ENCODE peak calls at places on chromosomes 6 and 20, in nine cellular contexts. Q is activated naive CD4-positive, alpha-beta T cell treated with anti-CD3 and anti-CD28 coated beads, Interleukin-2, amount 50 U/mL, for 16 hours; V is uterus; S is CD4-positive, alpha-beta T cell; Y is activated gamma-delta T cell treated with anti-CD3 and anti-CD28 coated beads, Interleukin-2, amount 50 U/mL, for 16 hours; E is SIG-M5; M is SK-N-MC; A is activated B cell treated with CpG ODN at 0.5 μM for 24 hours; N is endothelial cell. K is an unnamed sample.

GRCh38 chr6:87639373-87639772 is 49.4 kb downstream of the ORC3 start:
- DNase-seq in Q (no peak), V (no peak), S (no peak), Y (no peak), E (no peak), M (no peak), A (no peak), N (no peak), K (no peak)

GRCh38 chr20:48324744-48325143 is 503.1 kb downstream of the PREX1 start:
- DNase-seq in Q (no peak), V (no peak), S (no peak), Y (no peak), E (no peak), M (no peak), A (no peak), N (no peak), K (no peak)

GRCh38 chr6:44730771-44731391 is 343.4 kb downstream of the CDC5L start:
- DNase-seq in Q (no peak), V (no peak), S (no peak), Y (no peak), E (no peak), M (no peak), A (no peak), N (no peak), K (no peak)

GRCh38 chr20:63889241-63890200 is 5.4 kb upstream of the DNAJC5 start:
- DNase-seq in Q (no peak), V (no peak), S (no peak), Y (no peak), E (no peak), M (no peak), A (no peak), N (no peak), K (no peak)

GRCh38 chr6:56962451-56962850 is 7.5 kb downstream of the BEND6 start:
- DNase-seq in Q (no peak), V (no peak), S (no peak), Y (no peak), E (no peak), M (no peak), A (no peak), N (no peak), K (no peak)

GRCh38 chr6:85126448-85127178 is 323.3 kb upstream of the NT5E start:
- DNase-seq in Q (no peak), V (peak; percentile 28), S (no peak), Y (no peak), E (no peak), M (no peak), A (no peak), N (peak; percentile 79), K (peak; percentile 85)

GRCh38 chr6:12717356-12717755 is 789 bp downstream of the PHACTR1 start:
- DNase-seq in Q (no peak), V (no peak), S (no peak), Y (no peak), E (no peak), M (no peak), A (no peak), N (no peak), K (no peak)

GRCh38 chr6:25628471-25629201 is 23.4 kb upstream of the SCGN start:
- DNase-seq in Q (no peak), V (no peak), S (no peak), Y (no peak), E (no peak), M (no peak), A (no peak), N (no peak), K (no peak)

GRCh38 chr6:156423075-156423474 is 354.1 kb upstream of the ARID1B start:
- DNase-seq in Q (no peak), V (no peak), S (no peak), Y (no peak), E (no peak), M (no peak), A (no peak), N (no peak), K (no peak)

GRCh38 chr20:18288748-18289705 is 700 bp downstream of the ZNF133 start:
- DNase-seq in Q (no peak), V (no peak), S (no peak), Y (no peak), E (no peak), M (no peak), A (no peak), N (no peak), K (no peak)

GRCh38 chr20:14235355-14235754 is 102.1 kb downstream of the FLRT3 start:
- DNase-seq in Q (no peak), V (no peak), S (no peak), Y (no peak), E (no peak), M (no peak), A (no peak), N (no peak), K (no peak)

GRCh38 chr6:16670183-16670582 is 91.1 kb downstream of the ATXN1 start:
- DNase-seq in Q (no peak), V (no peak), S (no peak), Y (no peak), E (no peak), M (no peak), A (no peak), N (no peak), K (peak; percentile 73)

GRCh38 chr6:125048274-125048673 is 86.0 kb downstream of the RNF217 start:
- DNase-seq in Q (no peak), V (no peak), S (no peak), Y (no peak), E (no peak), M (no peak), A (no peak), N (no peak), K (no peak)

GRCh38 chr6:156595481-156595880 is 181.7 kb upstream of the ARID1B start:
- DNase-seq in Q (no peak), V (no peak), S (no peak), Y (no peak), E (no peak), M (no peak), A (no peak), N (no peak), K (no peak)

GRCh38 chr6:64580346-64580745 is 944.7 kb downstream of the PHF3 start:
- DNase-seq in Q (no peak), V (no peak), S (no peak), Y (no peak), E (no peak), M (no peak), A (no peak), N (no peak), K (no peak)

GRCh38 chr6:92538926-92539325 is 880.4 kb downstream of the EPHA7 start:
- DNase-seq in Q (no peak), V (no peak), S (no peak), Y (no peak), E (no peak), M (no peak), A (no peak), N (no peak), K (no peak)

GRCh38 chr20:50704971-50705370 is 13.6 kb upstream of the RIPOR3 start:
- DNase-seq in Q (no peak), V (no peak), S (no peak), Y (no peak), E (no peak), M (no peak), A (no peak), N (no peak), K (no peak)

GRCh38 chr20:561437-562231 is 18.0 kb upstream of the CSNK2A1 start:
- DNase-seq in Q (peak; percentile 45), V (peak; percentile 34), S (peak; percentile 15), Y (peak; percentile 23), E (no peak), M (peak; percentile 34), A (no peak), N (peak; percentile 80), K (peak; percentile 63)

GRCh38 chr6:3287308-3287707 is 28.6 kb downstream of the PSMG4 start:
- DNase-seq in Q (no peak), V (peak; percentile 28), S (no peak), Y (no peak), E (no peak), M (no peak), A (no peak), N (no peak), K (peak; percentile 35)

GRCh38 chr6:165579151-165579550 is 83.9 kb downstream of the PDE10A start:
- DNase-seq in Q (no peak), V (no peak), S (no peak), Y (no peak), E (no peak), M (no peak), A (no peak), N (no peak), K (no peak)

GRCh38 chr6:89313006-89313405 is 2.1 kb downstream of the GABRR2 start:
- DNase-seq in Q (no peak), V (no peak), S (no peak), Y (no peak), E (no peak), M (peak; percentile 77), A (no peak), N (no peak), K (no peak)